ENCODE peak calls at places on chromosomes 3 and 15, in five cellular contexts. N, F, O, M and T are unnamed samples.

GRCh38 chr3:52436500-52437106 is 8.3 kb downstream of the SEMA3G start:
- DNase-seq in N (no peak), F (no peak), O (no peak), M (no peak), T (peak; percentile 85)

GRCh38 chr3:58009749-58010535 is 1.7 kb downstream of the FLNB start:
- DNase-seq in N (no peak), F (peak; percentile 58), O (no peak), M (no peak), T (peak; percentile 65)

GRCh38 chr15:88484781-88485246 is 17.3 kb downstream of the MRPS11 start:
- DNase-seq in N (peak; percentile 47), F (peak; percentile 44), O (no peak), M (no peak), T (peak; percentile 62)

GRCh38 chr15:90729266-90729665 is 12.1 kb downstream of the BLM start:
- DNase-seq in N (no peak), F (no peak), O (no peak), M (no peak), T (no peak)

GRCh38 chr3:16136042-16136441 is 38.4 kb upstream of the GALNT15 start:
- DNase-seq in N (no peak), F (no peak), O (no peak), M (no peak), T (no peak)

GRCh38 chr3:44206301-44206700 is 35.4 kb upstream of the TOPAZ1 start:
- DNase-seq in N (no peak), F (no peak), O (no peak), M (no peak), T (no peak)

GRCh38 chr15:78563092-78563491 is 2.2 kb upstream of the CHRNA5 start:
- DNase-seq in N (no peak), F (no peak), O (no peak), M (no peak), T (no peak)

GRCh38 chr3:187150599-187150998 is 11.3 kb upstream of the RPL39L start:
- DNase-seq in N (no peak), F (no peak), O (peak; percentile 7), M (peak; percentile 21), T (no peak)

GRCh38 chr15:63718590-63719035 is 115.1 kb downstream of the HERC1 start:
- DNase-seq in N (peak; percentile 40), F (no peak), O (no peak), M (no peak), T (no peak)

GRCh38 chr3:171801738-171802600 is 8.3 kb downstream of the PLD1 start:
- DNase-seq in N (peak; percentile 92), F (no peak), O (peak; percentile 68), M (no peak), T (no peak)

GRCh38 chr3:155423526-155423925 is 130.0 kb upstream of the STRIT1 start:
- DNase-seq in N (no peak), F (no peak), O (no peak), M (no peak), T (no peak)

GRCh38 chr3:134445631-134446030 is 40.2 kb downstream of the ANAPC13 start:
- DNase-seq in N (no peak), F (no peak), O (no peak), M (no peak), T (peak; percentile 65)

GRCh38 chr15:58528197-58528870 is 96.5 kb downstream of the LIPC start:
- DNase-seq in N (no peak), F (no peak), O (no peak), M (no peak), T (no peak)

GRCh38 chr3:149975919-149976318 is 5.2 kb upstream of the PFN2 start:
- DNase-seq in N (no peak), F (no peak), O (no peak), M (peak; percentile 43), T (no peak)

GRCh38 chr3:38022301-38022700 is 7.1 kb downstream of the PLCD1 start:
- DNase-seq in N (no peak), F (no peak), O (no peak), M (no peak), T (no peak)

GRCh38 chr3:134378384-134378783 is 4.1 kb upstream of the AMOTL2 start:
- DNase-seq in N (no peak), F (no peak), O (peak; percentile 34), M (peak; percentile 64), T (no peak)

GRCh38 chr3:126515066-126515706 is 2.4 kb downstream of the UROC1 start:
- DNase-seq in N (no peak), F (no peak), O (no peak), M (no peak), T (no peak)

GRCh38 chr3:198107840-198108734 is 148.1 kb downstream of the LMLN start:
- DNase-seq in N (no peak), F (no peak), O (no peak), M (no peak), T (no peak)

GRCh38 chr3:133506215-133506901 is 67.1 kb upstream of the CDV3 start:
- DNase-seq in N (no peak), F (no peak), O (no peak), M (peak; percentile 68), T (no peak)

GRCh38 chr3:107938128-107938527 is 152.7 kb downstream of the CD47 start:
- DNase-seq in N (peak; percentile 61), F (peak; percentile 30), O (peak; percentile 12), M (no peak), T (no peak)

GRCh38 chr3:113405180-113405579 is 36.1 kb downstream of the CFAP44 start:
- DNase-seq in N (no peak), F (no peak), O (no peak), M (no peak), T (no peak)

GRCh38 chr15:96924570-96924969 is 594.1 kb downstream of the NR2F2 start:
- DNase-seq in N (no peak), F (no peak), O (no peak), M (no peak), T (no peak)

GRCh38 chr15:31517711-31518110 is 191.1 kb downstream of the KLF13 start:
- DNase-seq in N (no peak), F (no peak), O (no peak), M (no peak), T (no peak)

GRCh38 chr15:60831540-60831939 is 352.6 kb upstream of the ICE2 start:
- DNase-seq in N (no peak), F (no peak), O (no peak), M (no peak), T (no peak)

GRCh38 chr3:52091566-52092290 is 35.4 kb upstream of the DUSP7 start:
- DNase-seq in N (no peak), F (no peak), O (no peak), M (no peak), T (no peak)

GRCh38 chr3:195110647-195111321 is 160.2 kb downstream of the XXYLT1 start:
- DNase-seq in N (no peak), F (no peak), O (no peak), M (no peak), T (no peak)

GRCh38 chr15:40929730-40930429 is 740 bp downstream of the DLL4 start:
- DNase-seq in N (no peak), F (no peak), O (no peak), M (no peak), T (no peak)

GRCh38 chr3:177174607-177175006 is 22.7 kb downstream of the TBL1XR1 start:
- DNase-seq in N (no peak), F (no peak), O (no peak), M (no peak), T (no peak)

GRCh38 chr15:43067717-43068461 is 37.9 kb downstream of the UBR1 start:
- DNase-seq in N (no peak), F (no peak), O (no peak), M (no peak), T (no peak)

GRCh38 chr15:62798536-62798935 is 244.0 kb upstream of the TPM1 start:
- DNase-seq in N (no peak), F (no peak), O (no peak), M (no peak), T (no peak)

GRCh38 chr3:53493997-53494791 is at the start of gene CACNA1D:
- DNase-seq in N (no peak), F (peak; percentile 72), O (no peak), M (peak; percentile 62), T (no peak)

GRCh38 chr15:44193651-44194396 is 1.2 kb downstream of the FRMD5 start:
- DNase-seq in N (no peak), F (no peak), O (no peak), M (peak; percentile 18), T (no peak)

GRCh38 chr15:63805993-63806980 is 27.5 kb downstream of the HERC1 start:
- DNase-seq in N (no peak), F (no peak), O (no peak), M (no peak), T (no peak)

GRCh38 chr3:49930922-49931321 is 1.3 kb upstream of the MON1A start:
- DNase-seq in N (no peak), F (no peak), O (peak; percentile 19), M (no peak), T (no peak)

GRCh38 chr3:188925376-188925775 is 246.4 kb upstream of the TPRG1 start:
- DNase-seq in N (no peak), F (no peak), O (no peak), M (no peak), T (no peak)